ENCODE peak calls at places on chromosomes 16 and 17, in ten cellular contexts. D is ascending aorta, B is HFFc6, Q is neural progenitor cell, Y is heart left ventricle, Z is astrocyte of the spinal cord, A is AG09319, O is tibial artery, K is epithelial cell of esophagus, R is breast epithelium. P is an unnamed sample.

GRCh38 chr17:31427684-31428083 is 36.2 kb downstream of the RAB11FIP4 start:
- DNase-seq in R (no peak), D (no peak), K (no peak), Y (no peak), O (no peak), B (no peak), A (no peak), Q (no peak), Z (no peak), P (no peak)

GRCh38 chr16:85215478-85216120 is 103.3 kb upstream of the CIBAR2 start:
- DNase-seq in B (no peak), O (no peak), A (no peak), D (no peak), Y (no peak), Z (no peak), Q (no peak), R (no peak), K (no peak), P (no peak)

GRCh38 chr16:70437582-70438324 is 1.1 kb downstream of the ST3GAL2 start:
- DNase-seq in Q (peak), B (peak), R (no peak), Z (peak), A (no peak), K (peak), Y (no peak), O (no peak), D (no peak), P (no peak)

GRCh38 chr17:29567362-29568330 is 809 bp upstream of the ABHD15 start:
- DNase-seq in R (no peak), Q (peak), O (peak), Z (peak), D (peak), K (peak), Y (peak), B (peak), A (no peak), P (no peak)

GRCh38 chr16:52677487-52677886 is 130.5 kb upstream of the TOX3 start:
- DNase-seq in R (no peak), D (no peak), Z (no peak), K (peak), B (no peak), Q (no peak), Y (no peak), A (no peak), O (no peak), P (no peak)

GRCh38 chr16:19884611-19885455 is at the start of gene GPRC5B:
- DNase-seq in Q (peak), Z (no peak), A (no peak), R (peak), O (no peak), K (peak), B (no peak), D (no peak), Y (peak), P (no peak)

GRCh38 chr16:21277927-21278706 is at the start of gene CRYM:
- DNase-seq in Q (peak), R (peak), B (no peak), Y (peak), K (peak), Z (peak), O (peak), D (peak), A (no peak), P (no peak)

GRCh38 chr17:49992191-49992932 is 2.7 kb downstream of the DLX3 start:
- DNase-seq in Y (no peak), R (no peak), D (no peak), B (no peak), O (no peak), A (no peak), Z (no peak), Q (peak), K (no peak), P (no peak)

GRCh38 chr17:20127660-20128413 is 118.7 kb downstream of the SPECC1 start:
- DNase-seq in R (no peak), O (no peak), B (peak), Q (no peak), D (no peak), Y (no peak), A (no peak), Z (no peak), K (peak), P (peak)

DNA sequence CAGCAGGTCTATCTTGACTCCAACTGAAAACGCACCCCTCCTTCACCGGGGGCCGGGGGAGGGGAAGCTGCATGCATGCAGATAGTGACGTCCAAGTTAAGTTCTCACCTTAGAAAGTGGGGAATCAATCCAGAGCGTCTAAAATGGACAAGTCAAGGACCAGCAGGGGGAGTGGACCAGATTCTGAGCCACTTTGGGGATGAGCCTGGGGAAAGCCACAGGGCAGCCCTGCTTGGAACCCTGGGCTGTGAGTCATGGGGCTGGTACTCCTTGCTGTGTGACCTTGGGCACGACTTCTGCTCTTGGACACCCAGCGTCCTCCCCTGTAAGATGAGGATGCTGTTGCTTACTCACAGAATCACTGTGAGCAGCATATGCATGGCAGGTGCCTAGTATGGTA is 9.1 kb downstream of the TNFRSF13B start:
- DNase-seq in Y (no peak), D (no peak), Q (no peak), B (peak), A (no peak), O (no peak), R (no peak), K (no peak), Z (no peak), P (no peak)
- TF ChIP-seq CTCF in Y (no peak), D (no peak), Q (no peak), B (peak), A (no peak), O (no peak), R (no peak), K (no peak), Z (no peak), P (no peak)

GRCh38 chr16:57284206-57284951 is at the start of gene PLLP:
- DNase-seq in D (no peak), Z (no peak), Q (peak), A (no peak), B (peak), R (no peak), O (no peak), K (peak), Y (no peak), P (no peak)
- TF ChIP-seq CTCF in D (no peak), Z (no peak), Q (no peak), A (no peak), B (no peak), R (no peak), O (no peak), K (no peak), Y (no peak), P (no peak)

GRCh38 chr16:53891409-53892139 is 187.6 kb downstream of the FTO start:
- DNase-seq in Q (no peak), A (no peak), K (no peak), Z (no peak), O (no peak), B (no peak), R (no peak), Y (no peak), D (no peak), P (no peak)

GRCh38 chr16:53896711-53897110 is 192.8 kb downstream of the FTO start:
- DNase-seq in K (no peak), A (no peak), B (no peak), Z (no peak), D (no peak), Q (no peak), O (no peak), R (no peak), Y (no peak), P (no peak)

GRCh38 chr16:53893731-53894435 is 189.9 kb downstream of the FTO start:
- DNase-seq in O (no peak), K (peak), D (no peak), Z (peak), Q (no peak), B (peak), Y (peak), A (no peak), R (peak), P (no peak)

GRCh38 chr16:53888222-53888621 is 184.3 kb downstream of the FTO start:
- DNase-seq in D (no peak), A (no peak), O (no peak), Q (no peak), Z (no peak), Y (no peak), K (peak), B (no peak), R (no peak), P (no peak)

GRCh38 chr16:53892155-53892554 is 188.2 kb downstream of the FTO start:
- DNase-seq in O (peak), K (peak), A (no peak), Y (no peak), D (no peak), B (peak), Z (peak), R (peak), Q (peak), P (peak)
- TF ChIP-seq CTCF in O (peak), K (peak), A (peak), Y (peak), D (peak), B (peak), Z (peak), R (peak), Q (peak), P (peak)

DNA sequence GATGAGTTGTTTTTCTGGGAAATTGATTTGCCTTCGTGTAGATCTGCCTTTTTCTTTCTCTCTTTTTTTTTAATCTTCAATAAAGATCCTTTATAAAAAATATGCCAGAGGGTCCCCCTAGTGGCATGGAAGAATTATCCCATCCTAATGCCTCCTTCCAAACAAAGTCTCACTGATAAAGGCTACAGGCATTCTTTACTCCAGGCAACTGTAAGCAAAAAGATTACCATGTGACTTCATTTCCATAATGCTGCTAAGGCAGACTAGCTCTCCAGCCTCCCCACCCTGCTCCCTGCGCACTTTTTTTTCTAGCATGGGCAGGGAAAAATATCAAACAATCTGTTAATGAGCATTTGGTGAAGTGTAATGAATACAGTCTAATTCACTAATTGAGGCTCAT is 220.2 kb upstream of the CDH8 start:
- DNase-seq in R (no peak), D (no peak), K (peak), A (no peak), Y (no peak), Q (peak), Z (no peak), B (no peak), O (no peak), P (no peak)
- TF ChIP-seq CTCF in R (no peak), D (peak), K (peak), A (no peak), Y (no peak), Q (peak), Z (peak), B (peak), O (peak), P (no peak)

GRCh38 chr16:2966803-2967184 is 2.4 kb upstream of the PAQR4 start:
- DNase-seq in A (no peak), K (no peak), Y (no peak), B (no peak), Q (peak), Z (no peak), D (no peak), R (no peak), O (no peak), P (no peak)
- TF ChIP-seq CTCF in A (peak), K (no peak), Y (no peak), B (no peak), Q (no peak), Z (no peak), D (no peak), R (no peak), O (no peak), P (no peak)

GRCh38 chr17:77083547-77083946 is 57.2 kb upstream of the SEC14L1 start:
- DNase-seq in K (no peak), R (no peak), Q (no peak), Y (no peak), A (no peak), D (no peak), B (no peak), Z (no peak), O (no peak), P (no peak)
- TF ChIP-seq CTCF in K (no peak), R (no peak), Q (no peak), Y (no peak), A (no peak), D (no peak), B (no peak), Z (no peak), O (no peak), P (no peak)